ENCODE peak calls at places on chromosomes 1 and 21, in six cellular contexts. Z is 8988T, Y is globus pallidus, B is GF-D8, J is activated T-cell treated with anti-CD3 and anti-CD28 coated beads for 1 hour, O is mesenchymal stem cell. W is an unnamed sample.
A peak's percentile ranks its signal among the peaks of the same experiment; 100 is the strongest.

GRCh38 chr1:200506471-200506870 is 96.6 kb upstream of the ZNF281 start:
- DNase-seq in J (no peak), B (no peak), O (no peak), Y (no peak), Z (no peak), W (no peak)

GRCh38 chr1:155977607-155978324 is 581 bp downstream of the ARHGEF2 start:
- DNase-seq in O (peak; percentile 38), J (no peak), Y (peak; percentile 60), Z (no peak), B (no peak), W (no peak)

GRCh38 chr1:111937147-111937725 is 52.2 kb downstream of the KCND3 start:
- DNase-seq in B (no peak), Z (no peak), Y (no peak), O (no peak), J (no peak), W (no peak)

GRCh38 chr1:154342132-154342531 is 16.8 kb downstream of the ATP8B2 start:
- DNase-seq in Y (no peak), Z (no peak), J (no peak), O (no peak), B (no peak), W (no peak)

GRCh38 chr1:63792152-63792551 is 18.3 kb downstream of the ROR1 start:
- DNase-seq in J (no peak), Y (no peak), B (no peak), O (no peak), Z (no peak), W (no peak)

GRCh38 chr21:40186036-40186435 is 318.8 kb downstream of the PCP4 start:
- DNase-seq in Y (no peak), B (no peak), O (no peak), J (no peak), Z (no peak), W (no peak)

GRCh38 chr1:3398741-3399140 is 55.7 kb upstream of the ARHGEF16 start:
- DNase-seq in J (no peak), B (no peak), O (no peak), Z (no peak), Y (no peak), W (no peak)

GRCh38 chr1:185681034-185681633 is 53.1 kb upstream of the HMCN1 start:
- DNase-seq in Z (no peak), B (no peak), Y (peak; percentile 48), O (peak; percentile 53), J (no peak), W (peak; percentile 46)

GRCh38 chr1:173478099-173478555 is 992 bp downstream of the PRDX6 start:
- DNase-seq in J (no peak), Y (peak; percentile 33), B (no peak), O (peak; percentile 75), Z (no peak), W (no peak)

GRCh38 chr1:224251741-224252146 is 68.7 kb downstream of the DEGS1 start:
- DNase-seq in J (no peak), B (no peak), Y (no peak), O (no peak), Z (no peak), W (no peak)

GRCh38 chr1:59926381-59927243 is at the start of gene CYP2J2:
- DNase-seq in O (peak; percentile 17), J (peak; percentile 19), B (no peak), Z (peak; percentile 7), Y (peak; percentile 87), W (peak; percentile 31)

GRCh38 chr1:215517441-215517891 is 49.6 kb upstream of the KCTD3 start:
- DNase-seq in Z (no peak), O (peak; percentile 62), J (no peak), Y (no peak), B (no peak), W (peak; percentile 14)

GRCh38 chr1:92323473-92324453 is 24.9 kb downstream of the RPAP2 start:
- DNase-seq in J (no peak), Z (no peak), Y (peak; percentile 11), B (no peak), O (no peak), W (no peak)

GRCh38 chr1:186812560-186812959 is 16.2 kb upstream of the PLA2G4A start:
- DNase-seq in J (no peak), O (no peak), Z (no peak), Y (no peak), B (no peak), W (no peak)

GRCh38 chr1:31937300-31938183 is 626 bp downstream of the PTP4A2 start:
- DNase-seq in O (peak; percentile 74), Y (peak; percentile 91), Z (peak; percentile 47), J (peak; percentile 71), B (peak; percentile 32), W (no peak)

GRCh38 chr1:24903955-24904730 is 25.9 kb downstream of the RUNX3 start:
- DNase-seq in Z (no peak), O (no peak), Y (no peak), B (no peak), J (no peak), W (no peak)

GRCh38 chr1:220371324-220371723 is 99.1 kb upstream of the RAB3GAP2 start:
- DNase-seq in O (no peak), Z (no peak), J (no peak), Y (no peak), B (no peak), W (no peak)

GRCh38 chr1:59193443-59194093 is 103.3 kb upstream of the FGGY start:
- DNase-seq in O (no peak), Y (no peak), B (no peak), J (no peak), Z (no peak), W (no peak)

GRCh38 chr1:2148691-2149090 is 45.9 kb downstream of the FAAP20 start:
- DNase-seq in O (no peak), Y (no peak), B (peak; percentile 97), J (no peak), Z (no peak), W (no peak)

GRCh38 chr1:224864006-224864405 is 65.5 kb upstream of the DNAH14 start:
- DNase-seq in Y (no peak), J (no peak), Z (no peak), O (no peak), B (no peak), W (no peak)

GRCh38 chr1:15764890-15765289 is 6.3 kb downstream of the FBLIM1 start:
- DNase-seq in Z (no peak), O (no peak), B (no peak), Y (no peak), J (no peak), W (no peak)

GRCh38 chr1:81513796-81514354 is 286.9 kb upstream of the ADGRL2 start:
- DNase-seq in Z (no peak), Y (no peak), J (no peak), B (no peak), O (no peak), W (no peak)

GRCh38 chr1:232589111-232589808 is 40.7 kb downstream of the SIPA1L2 start:
- DNase-seq in B (no peak), J (no peak), O (no peak), Z (no peak), Y (no peak), W (no peak)

GRCh38 chr1:151475175-151475574 is 15.9 kb upstream of the POGZ start:
- DNase-seq in O (no peak), Z (no peak), B (no peak), Y (no peak), J (no peak), W (no peak)

GRCh38 chr1:89724369-89725015 is 91.6 kb downstream of the LRRC8C start:
- DNase-seq in Y (no peak), B (no peak), Z (no peak), J (no peak), O (no peak), W (no peak)

GRCh38 chr1:8976338-8976737 is 30.7 kb downstream of the CA6 start:
- DNase-seq in O (no peak), B (no peak), Y (no peak), J (no peak), Z (no peak), W (no peak)

GRCh38 chr1:44995467-44996238 is 9.3 kb upstream of the EIF2B3 start:
- DNase-seq in J (no peak), O (no peak), B (no peak), Z (no peak), Y (no peak), W (no peak)

GRCh38 chr1:3821004-3821933 is 25.0 kb upstream of the LRRC47 start:
- DNase-seq in Y (no peak), Z (no peak), O (no peak), J (no peak), B (no peak), W (peak; percentile 94)

GRCh38 chr1:224432672-224433040 is 1.9 kb downstream of the WDR26 start:
- DNase-seq in Y (peak; percentile 38), O (peak; percentile 42), B (no peak), Z (no peak), J (no peak), W (no peak)

GRCh38 chr1:153617677-153618076 is 1.6 kb upstream of the S100A14 start:
- DNase-seq in Y (no peak), O (peak; percentile 70), Z (no peak), B (no peak), J (no peak), W (no peak)

GRCh38 chr1:115184951-115185331 is 95.6 kb upstream of the TSPAN2 start:
- DNase-seq in O (peak; percentile 85), Y (no peak), Z (no peak), J (no peak), B (no peak), W (no peak)

GRCh38 chr1:61184035-61184713 is 101.8 kb downstream of the NFIA start:
- DNase-seq in O (no peak), B (no peak), Y (peak; percentile 95), J (no peak), Z (no peak), W (peak; percentile 96)

GRCh38 chr1:112462953-112463279 is 45.8 kb upstream of the WNT2B start:
- DNase-seq in J (no peak), Y (no peak), B (no peak), O (no peak), Z (no peak), W (no peak)